ENCODE peak calls at places on chromosome 19, in five cellular contexts. One of them, this sample, is unnamed.

GRCh38 chr19:4396949-4397783 is 3.2 kb downstream of the SH3GL1 start:
- DNase-seq in heart left ventricle: no peak
- DNase-seq in thoracic aorta: no peak
- DNase-seq in left ventricle myocardium inferior: no peak
- DNase-seq in IMR-90: no peak
- DNase-seq in this sample: no peak

GRCh38 chr19:4016903-4017638 is 9.5 kb downstream of the PIAS4 start:
- DNase-seq in heart left ventricle: no peak
- DNase-seq in thoracic aorta: no peak
- DNase-seq in left ventricle myocardium inferior: no peak
- DNase-seq in IMR-90: no peak
- DNase-seq in this sample: no peak

GRCh38 chr19:16001481-16002312 is 52.9 kb downstream of the OR10H4 start:
- DNase-seq in heart left ventricle: no peak
- DNase-seq in thoracic aorta: no peak
- DNase-seq in left ventricle myocardium inferior: no peak
- DNase-seq in IMR-90: peak; percentile 77
- DNase-seq in this sample: no peak

GRCh38 chr19:48367855-48368254 is 3.7 kb downstream of the SYNGR4 start:
- DNase-seq in heart left ventricle: no peak
- DNase-seq in thoracic aorta: no peak
- DNase-seq in left ventricle myocardium inferior: no peak
- DNase-seq in IMR-90: no peak
- DNase-seq in this sample: no peak

GRCh38 chr19:47176071-47176626 is 45.5 kb downstream of the SAE1 start:
- DNase-seq in heart left ventricle: no peak
- DNase-seq in thoracic aorta: no peak
- DNase-seq in left ventricle myocardium inferior: no peak
- DNase-seq in IMR-90: peak; percentile 97
- DNase-seq in this sample: no peak

GRCh38 chr19:29872224-29872731 is 60.5 kb downstream of the CCNE1 start:
- DNase-seq in heart left ventricle: no peak
- DNase-seq in thoracic aorta: no peak
- DNase-seq in left ventricle myocardium inferior: no peak
- DNase-seq in IMR-90: no peak
- DNase-seq in this sample: no peak

GRCh38 chr19:4581381-4582111 is 22.1 kb upstream of the SEMA6B start:
- DNase-seq in heart left ventricle: no peak
- DNase-seq in thoracic aorta: no peak
- DNase-seq in left ventricle myocardium inferior: no peak
- DNase-seq in IMR-90: no peak
- DNase-seq in this sample: no peak

GRCh38 chr19:661427-662196 is 1.4 kb downstream of the RNF126 start:
- DNase-seq in heart left ventricle: peak; percentile 49
- DNase-seq in thoracic aorta: no peak
- DNase-seq in left ventricle myocardium inferior: no peak
- DNase-seq in IMR-90: no peak
- DNase-seq in this sample: no peak

GRCh38 chr19:497476-497860 is 1.2 kb downstream of the MADCAM1 start:
- DNase-seq in heart left ventricle: no peak
- DNase-seq in thoracic aorta: no peak
- DNase-seq in left ventricle myocardium inferior: no peak
- DNase-seq in IMR-90: no peak
- DNase-seq in this sample: no peak

GRCh38 chr19:46761418-46761831 is 15.2 kb upstream of the STRN4 start:
- DNase-seq in heart left ventricle: no peak
- DNase-seq in thoracic aorta: no peak
- DNase-seq in left ventricle myocardium inferior: no peak
- DNase-seq in IMR-90: peak; percentile 79
- DNase-seq in this sample: no peak

DNA sequence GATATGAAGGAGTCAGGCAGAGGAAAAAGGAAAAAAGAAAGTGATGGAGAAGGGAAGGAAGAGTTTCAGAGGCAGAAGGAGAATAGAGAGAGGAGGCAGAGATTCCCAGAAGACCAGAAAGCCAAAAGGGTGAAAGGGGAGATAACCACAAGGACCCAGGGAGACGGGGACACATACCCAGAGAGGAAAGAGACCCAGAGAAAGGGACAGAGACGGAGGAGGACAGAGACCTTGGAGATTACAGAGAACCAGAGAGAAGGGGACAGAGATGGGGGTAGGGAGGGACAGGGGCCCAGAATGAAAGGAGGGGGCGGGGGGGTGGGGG is 1.4 kb downstream of the PTH2 start:
- DNase-seq in heart left ventricle: no peak
- DNase-seq in thoracic aorta: no peak
- DNase-seq in left ventricle myocardium inferior: no peak
- DNase-seq in IMR-90: no peak
- DNase-seq in this sample: no peak
- H3K27me3 ChIP-seq in heart left ventricle: peaks cover 79% of the 10 kb centered on the region
- H3K27me3 ChIP-seq in thoracic aorta: peaks cover 44% of the 10 kb centered on the region
- H3K27me3 ChIP-seq in left ventricle myocardium inferior: peaks cover 100% of the 10 kb centered on the region
- H3K27me3 ChIP-seq in IMR-90: peaks cover 94% of the 10 kb centered on the region
- H3K27me3 ChIP-seq in this sample: peaks cover 95% of the 10 kb centered on the region

GRCh38 chr19:33927789-33928457 is 131.3 kb downstream of the KCTD15 start:
- DNase-seq in heart left ventricle: no peak
- DNase-seq in thoracic aorta: no peak
- DNase-seq in left ventricle myocardium inferior: no peak
- DNase-seq in IMR-90: no peak
- DNase-seq in this sample: no peak
- H3K9me3 ChIP-seq in heart left ventricle: no peaks in the 10 kb centered on the region
- H3K9me3 ChIP-seq in thoracic aorta: no peaks in the 10 kb centered on the region
- H3K9me3 ChIP-seq in left ventricle myocardium inferior: peaks cover 1% of the 10 kb centered on the region
- H3K9me3 ChIP-seq in IMR-90: no peaks in the 10 kb centered on the region
- H3K9me3 ChIP-seq in this sample: no peaks in the 10 kb centered on the region

GRCh38 chr19:11737964-11738745 is 591 bp downstream of the ZNF823 start:
- DNase-seq in heart left ventricle: peak; percentile 18
- DNase-seq in thoracic aorta: peak; percentile 2
- DNase-seq in left ventricle myocardium inferior: peak; percentile 31
- DNase-seq in IMR-90: peak; percentile 12
- DNase-seq in this sample: peak; percentile 23

GRCh38 chr19:11738746-11739620 is at the start of gene ZNF823:
- DNase-seq in heart left ventricle: peak; percentile 99
- DNase-seq in thoracic aorta: peak; percentile 98
- DNase-seq in left ventricle myocardium inferior: peak; percentile 99
- DNase-seq in IMR-90: peak; percentile 97
- DNase-seq in this sample: peak; percentile 100

GRCh38 chr19:11736696-11737095 is 2.0 kb downstream of the ZNF823 start:
- DNase-seq in heart left ventricle: peak; percentile 48
- DNase-seq in thoracic aorta: peak; percentile 2
- DNase-seq in left ventricle myocardium inferior: peak; percentile 26
- DNase-seq in IMR-90: peak; percentile 33
- DNase-seq in this sample: peak; percentile 39

GRCh38 chr19:11729586-11729985 is 9.2 kb downstream of the ZNF823 start:
- DNase-seq in heart left ventricle: no peak
- DNase-seq in thoracic aorta: no peak
- DNase-seq in left ventricle myocardium inferior: no peak
- DNase-seq in IMR-90: no peak
- DNase-seq in this sample: no peak

GRCh38 chr19:11735375-11735774 is 3.4 kb downstream of the ZNF823 start:
- DNase-seq in heart left ventricle: no peak
- DNase-seq in thoracic aorta: no peak
- DNase-seq in left ventricle myocardium inferior: no peak
- DNase-seq in IMR-90: no peak
- DNase-seq in this sample: no peak
- H3K27me3 ChIP-seq in heart left ventricle: no peaks in the 10 kb centered on the region
- H3K27me3 ChIP-seq in thoracic aorta: no peaks in the 10 kb centered on the region
- H3K27me3 ChIP-seq in left ventricle myocardium inferior: no peaks in the 10 kb centered on the region
- H3K27me3 ChIP-seq in IMR-90: no peaks in the 10 kb centered on the region
- H3K27me3 ChIP-seq in this sample: no peaks in the 10 kb centered on the region

GRCh38 chr19:12278713-12279112 is 16.0 kb downstream of the ZNF44 start:
- DNase-seq in heart left ventricle: no peak
- DNase-seq in thoracic aorta: no peak
- DNase-seq in left ventricle myocardium inferior: no peak
- DNase-seq in IMR-90: no peak
- DNase-seq in this sample: no peak

GRCh38 chr19:12270854-12271253 is 23.8 kb downstream of the ZNF44 start:
- DNase-seq in heart left ventricle: no peak
- DNase-seq in thoracic aorta: no peak
- DNase-seq in left ventricle myocardium inferior: no peak
- DNase-seq in IMR-90: no peak
- DNase-seq in this sample: no peak

GRCh38 chr19:12272386-12272785 is 22.3 kb downstream of the ZNF44 start:
- DNase-seq in heart left ventricle: no peak
- DNase-seq in thoracic aorta: no peak
- DNase-seq in left ventricle myocardium inferior: no peak
- DNase-seq in IMR-90: no peak
- DNase-seq in this sample: no peak

GRCh38 chr19:12272980-12273901 is 21.4 kb downstream of the ZNF44 start:
- DNase-seq in heart left ventricle: no peak
- DNase-seq in thoracic aorta: no peak
- DNase-seq in left ventricle myocardium inferior: no peak
- DNase-seq in IMR-90: no peak
- DNase-seq in this sample: no peak
- H3K9me3 ChIP-seq in heart left ventricle: peaks cover 79% of the 10 kb centered on the region
- H3K9me3 ChIP-seq in thoracic aorta: peaks cover 93% of the 10 kb centered on the region
- H3K9me3 ChIP-seq in left ventricle myocardium inferior: peaks cover 100% of the 10 kb centered on the region
- H3K9me3 ChIP-seq in IMR-90: peaks cover 78% of the 10 kb centered on the region
- H3K9me3 ChIP-seq in this sample: peaks cover 31% of the 10 kb centered on the region

DNA sequence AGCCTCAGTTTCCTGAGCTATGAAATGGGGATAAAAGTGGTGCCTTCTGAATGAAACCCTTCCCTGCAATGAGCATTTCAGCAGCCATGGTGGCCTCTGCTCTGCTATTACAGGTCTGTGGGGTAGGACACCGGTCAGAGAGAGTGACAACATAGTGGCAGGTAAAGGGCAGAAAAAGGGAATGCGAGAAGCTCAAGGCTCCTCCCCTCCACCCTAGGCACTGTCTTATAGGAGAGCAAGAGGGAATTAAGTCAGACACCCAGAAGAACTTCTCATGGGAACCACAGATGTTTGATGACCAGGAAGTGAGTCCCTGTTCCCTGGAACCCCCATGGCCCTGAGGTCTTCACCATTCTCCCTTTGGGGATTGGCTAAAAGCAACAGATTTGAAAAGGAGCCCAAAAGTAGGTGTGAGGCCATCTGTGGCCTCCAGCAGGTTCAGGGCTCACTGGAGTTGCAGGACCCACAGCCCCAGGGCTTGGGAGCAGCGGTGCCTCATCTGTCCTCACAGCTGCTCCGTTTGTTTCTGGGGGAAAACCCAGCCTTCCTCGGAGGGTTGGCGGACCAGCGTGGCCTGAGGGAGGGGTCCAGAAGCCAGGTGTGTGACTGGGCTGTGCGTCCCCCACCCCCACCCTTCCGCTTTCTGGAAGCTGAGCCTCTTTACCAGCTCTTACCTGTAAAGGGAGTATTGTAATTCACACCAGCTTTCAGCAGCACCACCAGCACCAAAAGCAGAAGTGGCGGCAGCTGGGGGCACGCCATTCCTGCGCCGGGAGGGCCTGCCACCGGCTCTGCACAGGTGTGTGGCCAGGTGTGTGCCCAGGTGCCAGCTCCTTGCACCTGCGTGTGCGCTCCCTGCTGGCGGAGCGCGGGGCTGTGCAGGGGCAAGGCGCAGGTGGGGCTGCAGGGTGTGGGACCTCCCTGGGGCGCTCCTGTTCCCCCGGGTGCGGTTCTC is 19.4 kb downstream of the IQCN start:
- DNase-seq in heart left ventricle: no peak
- DNase-seq in thoracic aorta: no peak
- DNase-seq in left ventricle myocardium inferior: no peak
- DNase-seq in IMR-90: no peak
- DNase-seq in this sample: no peak
- H3K27me3 ChIP-seq in heart left ventricle: peaks cover 5% of the 10 kb centered on the region
- H3K27me3 ChIP-seq in thoracic aorta: no peaks in the 10 kb centered on the region
- H3K27me3 ChIP-seq in left ventricle myocardium inferior: peaks cover 29% of the 10 kb centered on the region
- H3K27me3 ChIP-seq in IMR-90: peaks cover 22% of the 10 kb centered on the region
- H3K27me3 ChIP-seq in this sample: no peaks in the 10 kb centered on the region

DNA sequence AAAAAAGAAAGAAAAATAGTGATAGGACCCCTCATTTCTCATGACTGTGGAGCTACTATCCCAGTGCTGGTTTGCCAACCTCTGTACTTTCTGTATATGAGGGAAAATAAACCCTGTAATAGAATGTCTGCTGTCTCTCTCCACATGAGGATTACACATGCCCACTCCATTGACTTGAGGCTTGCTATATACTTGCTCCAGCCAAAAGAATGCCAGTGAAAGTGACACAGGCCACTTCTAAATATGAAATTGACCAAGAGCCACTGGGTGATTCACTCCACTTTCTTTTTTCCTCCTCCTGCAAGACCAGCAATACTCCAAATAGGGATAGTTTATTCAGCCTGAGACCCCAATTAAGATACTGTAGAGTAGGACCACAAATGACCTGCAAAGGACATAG is 6.2 kb downstream of the THAP8 start:
- DNase-seq in heart left ventricle: no peak
- DNase-seq in thoracic aorta: no peak
- DNase-seq in left ventricle myocardium inferior: no peak
- DNase-seq in IMR-90: no peak
- DNase-seq in this sample: no peak
- H3K9me3 ChIP-seq in heart left ventricle: no peaks in the 10 kb centered on the region
- H3K9me3 ChIP-seq in thoracic aorta: no peaks in the 10 kb centered on the region
- H3K9me3 ChIP-seq in left ventricle myocardium inferior: no peaks in the 10 kb centered on the region
- H3K9me3 ChIP-seq in IMR-90: no peaks in the 10 kb centered on the region
- H3K9me3 ChIP-seq in this sample: no peaks in the 10 kb centered on the region

DNA sequence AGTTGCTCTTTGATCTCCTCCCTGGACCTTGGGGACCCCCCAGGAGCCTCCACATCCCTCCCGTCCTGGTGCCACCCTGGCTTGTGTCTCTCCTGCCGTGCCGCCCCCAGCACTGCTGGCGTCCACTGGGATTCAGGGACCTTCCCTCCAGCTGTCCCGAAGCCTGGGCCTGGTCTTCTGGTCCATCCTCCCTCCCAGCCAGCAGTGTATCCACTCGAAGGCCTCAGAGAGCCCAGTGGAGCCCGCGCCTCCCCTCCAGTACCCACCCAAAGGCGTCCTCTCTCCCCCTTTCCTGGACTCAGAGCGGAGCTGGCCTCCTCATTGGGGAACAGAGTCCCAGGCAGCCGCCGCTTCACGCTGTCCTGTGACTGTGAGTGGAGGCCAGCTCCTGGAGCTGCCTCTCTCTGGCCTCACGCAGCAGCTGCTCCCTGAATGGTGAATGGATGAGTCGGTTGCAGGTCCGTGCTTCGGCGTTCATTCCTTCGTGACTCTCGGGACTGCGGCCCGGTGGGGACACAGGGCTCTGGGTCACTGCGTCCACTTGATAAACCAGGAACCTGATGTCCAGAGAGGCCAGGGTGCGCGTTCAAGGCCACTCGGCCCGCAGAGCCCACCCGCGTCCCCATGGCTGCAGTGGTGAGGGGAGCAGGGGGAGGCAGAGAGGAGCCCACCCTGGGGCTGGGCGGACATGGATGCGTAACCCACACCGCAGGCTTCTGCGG is 12.0 kb downstream of the ONECUT3 start:
- DNase-seq in heart left ventricle: no peak
- DNase-seq in thoracic aorta: no peak
- DNase-seq in left ventricle myocardium inferior: no peak
- DNase-seq in IMR-90: no peak
- DNase-seq in this sample: no peak
- H3K27me3 ChIP-seq in heart left ventricle: peaks cover 99% of the 10 kb centered on the region
- H3K27me3 ChIP-seq in thoracic aorta: peaks cover 15% of the 10 kb centered on the region
- H3K27me3 ChIP-seq in left ventricle myocardium inferior: peaks cover 100% of the 10 kb centered on the region
- H3K27me3 ChIP-seq in IMR-90: peaks cover 85% of the 10 kb centered on the region
- H3K27me3 ChIP-seq in this sample: peaks cover 100% of the 10 kb centered on the region

GRCh38 chr19:36524617-36525016 is 3.5 kb downstream of the ZNF260 start:
- DNase-seq in heart left ventricle: no peak
- DNase-seq in thoracic aorta: no peak
- DNase-seq in left ventricle myocardium inferior: no peak
- DNase-seq in IMR-90: no peak
- DNase-seq in this sample: no peak
- H3K9me3 ChIP-seq in heart left ventricle: peaks cover 61% of the 10 kb centered on the region
- H3K9me3 ChIP-seq in thoracic aorta: peaks cover 59% of the 10 kb centered on the region
- H3K9me3 ChIP-seq in left ventricle myocardium inferior: peaks cover 68% of the 10 kb centered on the region
- H3K9me3 ChIP-seq in IMR-90: peaks cover 39% of the 10 kb centered on the region
- H3K9me3 ChIP-seq in this sample: no peaks in the 10 kb centered on the region

This sample was measured in heart right ventricle.